ENCODE peak calls at places on chromosome 11, in five cellular contexts. N is nucleus accumbens; L is right atrium auricular region; I is stimulated activated CD8-positive, alpha-beta memory T cell treated with anti-CD3 and anti-CD28 coated beads, Interleukin-7, amount 100 ng/mL, for 1 hour; S is NCI-H526 treated with DMSO at 0.1 percent for 48 hours. T is an unnamed sample.

GRCh38 chr11:116578971-116579687 is 193.7 kb downstream of the BUD13 start:
- DNase-seq in N (peak), I (no peak), L (no peak), S (no peak), T (no peak)

GRCh38 chr11:62449451-62449851 is 30.6 kb downstream of the SCGB1A1 start:
- DNase-seq in L (no peak), S (no peak), I (no peak), N (no peak), T (no peak)

GRCh38 chr11:76756341-76756771 is 26.8 kb upstream of the TSKU start:
- DNase-seq in L (no peak), S (no peak), N (peak), I (no peak), T (no peak)

GRCh38 chr11:47592276-47592675 is 1.9 kb downstream of the C1QTNF4 start:
- DNase-seq in S (no peak), I (no peak), N (no peak), L (no peak), T (no peak)

GRCh38 chr11:72930011-72930410 is 115.8 kb downstream of the ATG16L2 start:
- DNase-seq in N (no peak), I (no peak), S (no peak), L (no peak), T (no peak)

GRCh38 chr11:18671246-18671645 is 27.3 kb upstream of the TMEM86A start:
- DNase-seq in N (no peak), I (no peak), L (no peak), S (no peak), T (no peak)

GRCh38 chr11:61688368-61689163 is 8.4 kb downstream of the DAGLA start:
- DNase-seq in L (peak), I (no peak), N (peak), S (no peak), T (no peak)

GRCh38 chr11:6615882-6616585 is 3.2 kb downstream of the TPP1 start:
- DNase-seq in L (no peak), N (no peak), S (no peak), I (no peak), T (no peak)

GRCh38 chr11:106156290-106156937 is 79.0 kb downstream of the AASDHPPT start:
- DNase-seq in L (no peak), N (peak), I (no peak), S (no peak), T (no peak)

GRCh38 chr11:125202977-125203376 is 38.4 kb downstream of the PKNOX2 start:
- DNase-seq in N (no peak), L (no peak), I (no peak), S (no peak), T (no peak)

T was measured in osteocyte.